ENCODE peak calls at places on chromosomes 11 and 22, in five cellular contexts. L is activated CD8-positive, alpha-beta memory T cell treated with anti-CD3 and anti-CD28 coated beads, Interleukin-2, amount 50 U/mL, for 48 hours; G is retina; K is CD8-positive, alpha-beta T cell; F is NB4. B is an unnamed sample.

GRCh38 chr11:32088117-32088941 is 2.5 kb upstream of the RCN1 start:
- DNase-seq in G (no peak), L (no peak), K (no peak), F (peak), B (no peak)

GRCh38 chr22:40449676-40450035 is 79.3 kb downstream of the SGSM3 start:
- DNase-seq in K (no peak), F (no peak), L (no peak), G (no peak), B (no peak)

GRCh38 chr11:1750481-1750839 is at the start of gene IFITM10:
- DNase-seq in L (no peak), G (no peak), F (no peak), K (no peak), B (no peak)

GRCh38 chr11:32034680-32035079 is 56.2 kb upstream of the RCN1 start:
- DNase-seq in L (no peak), F (no peak), G (no peak), K (no peak), B (no peak)

GRCh38 chr11:77361184-77361583 is 59.7 kb upstream of the GDPD4 start:
- DNase-seq in F (no peak), L (no peak), G (no peak), K (no peak), B (no peak)

GRCh38 chr11:84524422-84525051 is 1102.6 kb downstream of the DLG2 start:
- DNase-seq in F (peak), L (no peak), K (no peak), G (peak), B (peak)

GRCh38 chr11:75582935-75583709 is 21.1 kb downstream of the SERPINH1 start:
- DNase-seq in L (peak), G (peak), F (peak), K (peak), B (no peak)

GRCh38 chr22:44361391-44362126 is 48.8 kb upstream of the SHISAL1 start:
- DNase-seq in F (no peak), L (no peak), G (no peak), K (no peak), B (no peak)

GRCh38 chr22:22753526-22754267 is 109.3 kb downstream of the GGTLC2 start:
- DNase-seq in F (peak), L (peak), K (peak), G (peak), B (peak)

GRCh38 chr11:63876616-63877015 is 37.7 kb downstream of the MARK2 start:
- DNase-seq in F (no peak), L (no peak), G (no peak), K (no peak), B (no peak)

GRCh38 chr22:23220485-23221350 is 40.4 kb downstream of the BCR start:
- DNase-seq in K (no peak), F (peak), G (no peak), L (no peak), B (peak)

GRCh38 chr22:41361716-41362310 is 19.9 kb upstream of the TEF start:
- DNase-seq in F (no peak), K (no peak), G (no peak), L (no peak), B (no peak)

GRCh38 chr22:38298312-38299000 is 18.8 kb downstream of the CSNK1E start:
- DNase-seq in K (no peak), F (peak), L (peak), G (no peak), B (peak)

GRCh38 chr11:47359586-47359985 is 7.1 kb upstream of the MYBPC3 start:
- DNase-seq in K (no peak), L (no peak), G (no peak), F (peak), B (peak)

GRCh38 chr11:119583585-119583984 is 145.4 kb downstream of the NECTIN1 start:
- DNase-seq in G (no peak), K (no peak), F (no peak), L (peak), B (no peak)

B was measured in AML-193.